ENCODE peak calls at places on chromosomes 3 and 15, in five cellular contexts. V is psoas muscle, P is heart left ventricle, F is body of pancreas, E is ovary. D is an unnamed sample.

GRCh38 chr15:25481208-25481862 is 42.5 kb upstream of the UBE3A start:
- DNase-seq in P (no peak), F (no peak), V (no peak), E (no peak), D (no peak)

GRCh38 chr15:38650936-38651327 is 86.3 kb upstream of the RASGRP1 start:
- DNase-seq in E (no peak), F (no peak), V (no peak), P (no peak), D (no peak)

GRCh38 chr3:49173792-49174170 is 2.4 kb downstream of the KLHDC8B start:
- DNase-seq in E (no peak), F (no peak), P (peak; percentile 64), V (no peak), D (no peak)

GRCh38 chr15:40539030-40539429 is 25.8 kb downstream of the CCDC32 start:
- DNase-seq in V (no peak), E (no peak), P (no peak), F (no peak), D (no peak)

GRCh38 chr3:24475945-24476344 is 18.7 kb downstream of the THRB start:
- DNase-seq in P (no peak), E (no peak), V (no peak), F (no peak), D (no peak)

GRCh38 chr3:10709110-10709781 is 106.8 kb upstream of the SLC6A11 start:
- DNase-seq in F (no peak), P (no peak), V (no peak), E (no peak), D (no peak)

GRCh38 chr3:127387556-127388153 is 99.8 kb upstream of the PRR20G start:
- DNase-seq in V (no peak), E (no peak), F (no peak), P (no peak), D (no peak)

GRCh38 chr3:128483657-128484403 is 9.2 kb downstream of the GATA2 start:
- DNase-seq in P (no peak), F (no peak), E (no peak), V (peak; percentile 40), D (no peak)

GRCh38 chr3:131716943-131717342 is 214.2 kb upstream of the MRPL3 start:
- DNase-seq in P (no peak), V (no peak), F (no peak), E (no peak), D (no peak)

GRCh38 chr3:100899440-100900091 is 93.7 kb downstream of the ABI3BP start:
- DNase-seq in P (no peak), V (no peak), E (no peak), F (no peak), D (no peak)

GRCh38 chr15:29425864-29426263 is 156.2 kb upstream of the NSMCE3 start:
- DNase-seq in F (no peak), E (no peak), V (no peak), P (no peak), D (no peak)

GRCh38 chr3:81684739-81685395 is 76.6 kb downstream of the GBE1 start:
- DNase-seq in P (no peak), E (no peak), F (no peak), V (no peak), D (no peak)

GRCh38 chr3:16177962-16178627 is 3.6 kb downstream of the GALNT15 start:
- DNase-seq in F (peak; percentile 75), P (peak; percentile 83), E (peak; percentile 91), V (peak; percentile 92), D (peak; percentile 76)

GRCh38 chr3:114800272-114800671 is 346.8 kb downstream of the ZBTB20 start:
- DNase-seq in F (no peak), V (no peak), E (no peak), P (no peak), D (no peak)

GRCh38 chr15:80494311-80494710 is 90.1 kb downstream of the ARNT2 start:
- DNase-seq in F (no peak), E (no peak), V (no peak), P (no peak), D (no peak)

GRCh38 chr15:67809441-67809840 is 15.9 kb upstream of the SKOR1 start:
- DNase-seq in P (no peak), E (no peak), V (no peak), F (no peak), D (no peak)

GRCh38 chr15:68672781-68673205 is 94.0 kb downstream of the CORO2B start:
- DNase-seq in E (peak; percentile 35), P (no peak), F (no peak), V (no peak), D (no peak)

GRCh38 chr3:132804498-132804897 is 82.3 kb upstream of the NPHP3 start:
- DNase-seq in P (no peak), V (no peak), F (no peak), E (no peak), D (no peak)

GRCh38 chr3:151439652-151440125 is 21.2 kb downstream of the IGSF10 start:
- DNase-seq in V (no peak), E (no peak), P (no peak), F (peak; percentile 24), D (peak; percentile 48)

DNA sequence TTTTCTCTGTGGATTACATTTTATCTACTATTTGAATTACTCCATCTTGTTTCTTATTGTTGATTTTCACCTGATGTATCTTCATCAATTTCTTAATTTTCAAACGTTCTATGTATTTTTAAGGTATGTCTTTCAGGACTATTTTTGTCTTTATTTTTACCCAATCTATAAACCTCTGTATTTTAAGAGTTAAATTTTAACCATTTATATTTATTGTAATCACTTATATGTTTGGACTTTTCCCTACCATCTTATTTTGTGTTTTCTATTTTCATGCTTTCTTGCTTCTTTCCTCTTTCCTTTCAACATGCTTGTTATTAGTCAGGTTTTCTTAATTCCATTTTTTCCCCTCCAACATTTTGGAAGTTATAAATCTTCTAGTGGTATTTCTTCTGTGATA is 49.5 kb upstream of the NR2E3 start:
- DNase-seq in F (no peak), E (no peak), P (no peak), V (no peak), D (no peak)
- H3K4me3 ChIP-seq in F (no peak overlapping the region), E (no peak overlapping the region), P (no peak overlapping the region), V (no peak overlapping the region), D (no peak overlapping the region)

DNA sequence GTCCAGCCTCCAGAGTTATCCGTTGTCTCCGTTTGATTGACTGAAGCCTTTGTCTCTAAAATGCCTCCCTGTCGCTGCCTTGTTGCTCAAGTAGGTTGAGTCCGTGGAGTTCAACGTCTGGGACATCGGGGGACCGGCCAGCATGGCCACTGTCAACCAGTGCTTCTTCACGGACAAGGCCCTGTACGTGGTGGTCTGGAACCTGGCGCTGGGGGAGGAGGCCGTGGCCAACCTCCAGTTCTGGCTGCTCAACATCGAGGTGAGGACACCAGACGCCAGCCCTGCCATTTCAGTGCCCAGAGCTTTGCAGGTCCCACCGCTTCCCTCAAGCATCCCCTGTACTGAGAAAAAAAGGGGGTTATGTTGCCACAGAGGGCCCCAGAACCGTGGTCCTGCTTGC is 105.6 kb downstream of the LRRK1 start:
- DNase-seq in P (no peak), E (peak; percentile 30), F (no peak), V (no peak), D (no peak)
- H3K27ac ChIP-seq in P (peak overlapping the region; percentile 65), E (peak overlapping the region; percentile 55), F (no peak overlapping the region), V (peak overlapping the region; percentile 23), D (peak overlapping the region; percentile 99)

DNA sequence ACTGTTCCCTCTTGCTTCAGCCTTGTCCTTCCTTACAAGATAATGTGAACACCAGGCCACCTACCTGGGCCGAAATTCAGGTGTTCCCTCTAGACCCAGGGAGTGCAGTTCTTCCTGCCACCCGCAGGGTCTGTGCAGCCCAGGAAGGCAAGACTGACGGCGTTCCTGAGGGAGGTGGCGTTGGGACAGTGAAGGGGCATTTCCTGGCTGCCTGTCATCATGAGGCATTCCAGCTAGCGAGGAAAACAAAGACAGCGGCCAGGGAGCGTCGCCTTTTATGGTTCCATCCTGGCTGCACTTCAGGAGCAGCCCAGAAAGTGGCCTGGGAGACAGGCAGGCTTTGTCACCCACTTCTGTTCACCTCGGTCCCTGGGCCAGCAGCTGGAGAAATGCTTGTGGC is 84.8 kb upstream of the WNT5A start:
- DNase-seq in P (peak; percentile 75), E (no peak), V (peak; percentile 54), F (peak; percentile 51), D (no peak)
- TF ChIP-seq CTCF in P (no peak), E (no peak), V (peak; percentile 34), F (peak; percentile 33), D (peak; percentile 7)

DNA sequence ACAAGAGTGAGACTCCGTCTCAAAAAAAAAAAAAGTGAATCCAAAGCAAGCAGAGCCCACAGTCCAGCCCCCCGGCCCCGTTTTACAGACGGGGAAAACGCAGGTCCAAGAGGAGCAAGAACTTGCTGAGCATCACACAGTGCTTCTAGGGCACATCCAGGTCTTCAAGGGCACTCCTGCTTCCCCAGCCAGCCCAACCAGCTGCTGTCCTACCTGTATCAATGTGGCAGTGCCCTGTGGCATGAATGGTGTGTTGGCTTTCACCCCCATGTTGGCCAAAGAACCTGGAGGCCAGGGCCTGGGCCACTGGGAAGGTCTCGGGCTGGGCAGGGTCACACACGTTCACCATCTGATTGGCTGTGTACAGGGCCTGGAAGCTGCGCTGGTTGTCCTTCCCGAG is 4.6 kb downstream of the MAN2C1 start:
- DNase-seq in V (no peak), F (no peak), E (no peak), P (no peak), D (no peak)
- H3K4me3 ChIP-seq in V (no peak overlapping the region), F (no peak overlapping the region), E (no peak overlapping the region), P (no peak overlapping the region), D (no peak overlapping the region)

GRCh38 chr15:36208868-36209582 is 370.4 kb upstream of the CDIN1 start:
- DNase-seq in V (no peak), F (no peak), E (no peak), P (no peak), D (no peak)

DNA sequence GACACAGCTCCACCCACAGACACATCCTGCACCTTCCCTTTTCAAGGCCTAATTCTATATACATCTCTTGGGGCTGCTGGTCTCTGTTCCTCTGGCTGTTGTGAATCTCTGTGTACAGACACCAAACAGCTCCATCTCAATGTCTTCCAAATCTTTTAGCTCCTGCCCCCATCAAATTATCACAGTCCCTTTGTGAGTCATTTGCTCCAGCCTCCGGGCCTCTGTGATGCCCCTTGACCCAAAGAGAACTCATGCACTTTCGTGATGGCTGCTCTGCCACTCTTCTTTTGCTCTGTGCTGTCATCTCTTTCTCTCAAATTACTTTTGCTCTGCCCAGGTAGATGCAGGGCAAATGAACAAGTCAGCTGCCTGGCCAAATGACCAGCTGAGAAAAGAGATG is 369.0 kb upstream of the CDIN1 start:
- DNase-seq in P (no peak), V (no peak), E (no peak), F (no peak), D (no peak)
- H3K27ac ChIP-seq in P (no peak overlapping the region), V (no peak overlapping the region), E (no peak overlapping the region), F (no peak overlapping the region), D (no peak overlapping the region)